ENCODE peak calls at places on chromosomes 2 and 18, in eight cellular contexts. One of them, this sample, is unnamed. For H3K27me3, the result is how much of the 10 kb centered on the place peaks cover.

GRCh38 chr2:84906900-84907714 is 1.7 kb downstream of the TMSB10 start:
- DNase-seq in spleen: peak
- DNase-seq in sigmoid colon: peak
- DNase-seq in H1: no peak
- DNase-seq in GM23338: peak
- DNase-seq in endothelial cell of umbilical vein: peak
- DNase-seq in SK-N-SH: peak
- DNase-seq in stomach: no peak
- DNase-seq in this sample: no peak

GRCh38 chr18:5546660-5547059 is 2.9 kb upstream of the EPB41L3 start:
- DNase-seq in spleen: no peak
- DNase-seq in sigmoid colon: no peak
- DNase-seq in H1: no peak
- DNase-seq in GM23338: peak
- DNase-seq in endothelial cell of umbilical vein: peak
- DNase-seq in SK-N-SH: peak
- DNase-seq in stomach: no peak
- DNase-seq in this sample: no peak

GRCh38 chr2:36456227-36456788 is 100.7 kb downstream of the CRIM1 start:
- DNase-seq in spleen: peak
- DNase-seq in sigmoid colon: peak
- DNase-seq in H1: no peak
- DNase-seq in GM23338: no peak
- DNase-seq in endothelial cell of umbilical vein: peak
- DNase-seq in SK-N-SH: peak
- DNase-seq in stomach: peak
- DNase-seq in this sample: no peak

GRCh38 chr2:160427629-160428424 is 65.8 kb downstream of the RBMS1 start:
- DNase-seq in spleen: peak
- DNase-seq in sigmoid colon: no peak
- DNase-seq in H1: no peak
- DNase-seq in GM23338: no peak
- DNase-seq in endothelial cell of umbilical vein: peak
- DNase-seq in SK-N-SH: no peak
- DNase-seq in stomach: no peak
- DNase-seq in this sample: no peak

GRCh38 chr2:240077442-240077841 is 24.1 kb upstream of the OR6B3 start:
- DNase-seq in spleen: no peak
- DNase-seq in sigmoid colon: no peak
- DNase-seq in H1: no peak
- DNase-seq in GM23338: no peak
- DNase-seq in endothelial cell of umbilical vein: no peak
- DNase-seq in SK-N-SH: no peak
- DNase-seq in stomach: no peak
- DNase-seq in this sample: no peak

GRCh38 chr18:62863629-62864028 is 148.3 kb downstream of the PHLPP1 start:
- DNase-seq in spleen: no peak
- DNase-seq in sigmoid colon: no peak
- DNase-seq in H1: no peak
- DNase-seq in GM23338: no peak
- DNase-seq in endothelial cell of umbilical vein: peak
- DNase-seq in SK-N-SH: no peak
- DNase-seq in stomach: no peak
- DNase-seq in this sample: no peak

GRCh38 chr2:68027959-68028358 is 34.8 kb downstream of the C1D start:
- DNase-seq in spleen: no peak
- DNase-seq in sigmoid colon: no peak
- DNase-seq in H1: no peak
- DNase-seq in GM23338: no peak
- DNase-seq in endothelial cell of umbilical vein: no peak
- DNase-seq in SK-N-SH: no peak
- DNase-seq in stomach: no peak
- DNase-seq in this sample: no peak

GRCh38 chr2:85794038-85794441 is 40.2 kb downstream of the ATOH8 start:
- DNase-seq in spleen: no peak
- DNase-seq in sigmoid colon: no peak
- DNase-seq in H1: no peak
- DNase-seq in GM23338: no peak
- DNase-seq in endothelial cell of umbilical vein: no peak
- DNase-seq in SK-N-SH: no peak
- DNase-seq in stomach: no peak
- DNase-seq in this sample: no peak

GRCh38 chr2:28583899-28584553 is 88.2 kb downstream of the PLB1 start:
- DNase-seq in spleen: no peak
- DNase-seq in sigmoid colon: peak
- DNase-seq in H1: no peak
- DNase-seq in GM23338: no peak
- DNase-seq in endothelial cell of umbilical vein: peak
- DNase-seq in SK-N-SH: no peak
- DNase-seq in stomach: peak
- DNase-seq in this sample: no peak

GRCh38 chr2:142989276-142990204 is 112.1 kb downstream of the KYNU start:
- DNase-seq in spleen: no peak
- DNase-seq in sigmoid colon: no peak
- DNase-seq in H1: no peak
- DNase-seq in GM23338: peak
- DNase-seq in endothelial cell of umbilical vein: peak
- DNase-seq in SK-N-SH: no peak
- DNase-seq in stomach: no peak
- DNase-seq in this sample: no peak

GRCh38 chr2:207879536-207879935 is 109.8 kb upstream of the FZD5 start:
- DNase-seq in spleen: no peak
- DNase-seq in sigmoid colon: no peak
- DNase-seq in H1: no peak
- DNase-seq in GM23338: no peak
- DNase-seq in endothelial cell of umbilical vein: peak
- DNase-seq in SK-N-SH: no peak
- DNase-seq in stomach: no peak
- DNase-seq in this sample: no peak

GRCh38 chr18:22168360-22168921 is 948 bp upstream of the GATA6 start:
- DNase-seq in spleen: no peak
- DNase-seq in sigmoid colon: no peak
- DNase-seq in H1: peak
- DNase-seq in GM23338: peak
- DNase-seq in endothelial cell of umbilical vein: peak
- DNase-seq in SK-N-SH: peak
- DNase-seq in stomach: peak
- DNase-seq in this sample: no peak

GRCh38 chr2:223576873-223577272 is 25.3 kb downstream of the SCG2 start:
- DNase-seq in spleen: no peak
- DNase-seq in sigmoid colon: no peak
- DNase-seq in H1: no peak
- DNase-seq in GM23338: no peak
- DNase-seq in endothelial cell of umbilical vein: no peak
- DNase-seq in SK-N-SH: no peak
- DNase-seq in stomach: no peak
- DNase-seq in this sample: no peak

GRCh38 chr2:235268535-235268934 is 225.3 kb upstream of the AGAP1 start:
- DNase-seq in spleen: no peak
- DNase-seq in sigmoid colon: no peak
- DNase-seq in H1: no peak
- DNase-seq in GM23338: peak
- DNase-seq in endothelial cell of umbilical vein: peak
- DNase-seq in SK-N-SH: no peak
- DNase-seq in stomach: no peak
- DNase-seq in this sample: no peak

GRCh38 chr2:226712941-226713340 is 86.7 kb downstream of the IRS1 start:
- DNase-seq in spleen: no peak
- DNase-seq in sigmoid colon: no peak
- DNase-seq in H1: no peak
- DNase-seq in GM23338: no peak
- DNase-seq in endothelial cell of umbilical vein: no peak
- DNase-seq in SK-N-SH: no peak
- DNase-seq in stomach: no peak
- DNase-seq in this sample: no peak

GRCh38 chr18:47605093-47605492 is 325.4 kb downstream of the SMAD2 start:
- DNase-seq in spleen: no peak
- DNase-seq in sigmoid colon: no peak
- DNase-seq in H1: no peak
- DNase-seq in GM23338: no peak
- DNase-seq in endothelial cell of umbilical vein: no peak
- DNase-seq in SK-N-SH: no peak
- DNase-seq in stomach: no peak
- DNase-seq in this sample: no peak
- H3K27me3 ChIP-seq in spleen: under half
- H3K27me3 ChIP-seq in sigmoid colon: under half
- H3K27me3 ChIP-seq in H1: under half
- H3K27me3 ChIP-seq in GM23338: under half
- H3K27me3 ChIP-seq in endothelial cell of umbilical vein: under half
- H3K27me3 ChIP-seq in SK-N-SH: under half
- H3K27me3 ChIP-seq in stomach: under half
- H3K27me3 ChIP-seq in this sample: under half

GRCh38 chr2:70901235-70902066 is 34.2 kb upstream of the ATP6V1B1 start:
- DNase-seq in spleen: peak
- DNase-seq in sigmoid colon: no peak
- DNase-seq in H1: peak
- DNase-seq in GM23338: peak
- DNase-seq in endothelial cell of umbilical vein: peak
- DNase-seq in SK-N-SH: peak
- DNase-seq in stomach: no peak
- DNase-seq in this sample: no peak

GRCh38 chr2:70903641-70904340 is 31.9 kb upstream of the ATP6V1B1 start:
- DNase-seq in spleen: no peak
- DNase-seq in sigmoid colon: no peak
- DNase-seq in H1: peak
- DNase-seq in GM23338: peak
- DNase-seq in endothelial cell of umbilical vein: no peak
- DNase-seq in SK-N-SH: no peak
- DNase-seq in stomach: no peak
- DNase-seq in this sample: no peak

GRCh38 chr2:70903171-70903570 is 32.5 kb upstream of the ATP6V1B1 start:
- DNase-seq in spleen: no peak
- DNase-seq in sigmoid colon: no peak
- DNase-seq in H1: no peak
- DNase-seq in GM23338: no peak
- DNase-seq in endothelial cell of umbilical vein: no peak
- DNase-seq in SK-N-SH: no peak
- DNase-seq in stomach: no peak
- DNase-seq in this sample: no peak

GRCh38 chr2:70902067-70902442 is 33.6 kb upstream of the ATP6V1B1 start:
- DNase-seq in spleen: no peak
- DNase-seq in sigmoid colon: no peak
- DNase-seq in H1: no peak
- DNase-seq in GM23338: no peak
- DNase-seq in endothelial cell of umbilical vein: no peak
- DNase-seq in SK-N-SH: peak
- DNase-seq in stomach: no peak
- DNase-seq in this sample: no peak

DNA sequence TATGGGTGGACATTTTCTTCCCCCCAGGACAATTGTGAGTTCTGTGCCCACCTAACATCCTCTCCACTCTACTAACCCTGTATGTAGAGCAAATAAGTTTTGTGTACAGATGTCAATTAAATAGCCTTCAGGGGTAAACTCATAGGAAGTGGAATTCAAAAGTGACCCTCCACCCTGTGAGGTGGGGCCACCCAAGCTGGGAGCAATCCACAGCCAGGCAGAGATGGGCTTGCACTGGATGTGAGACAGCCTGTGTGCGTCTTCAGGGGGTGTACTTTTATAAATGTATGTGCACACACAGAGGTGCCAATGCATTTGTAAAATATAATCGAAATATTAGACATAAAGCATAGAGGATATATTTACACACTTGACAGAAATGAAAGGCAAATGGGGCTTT is 33.1 kb upstream of the ATP6V1B1 start:
- DNase-seq in spleen: no peak
- DNase-seq in sigmoid colon: no peak
- DNase-seq in H1: no peak
- DNase-seq in GM23338: no peak
- DNase-seq in endothelial cell of umbilical vein: no peak
- DNase-seq in SK-N-SH: no peak
- DNase-seq in stomach: no peak
- DNase-seq in this sample: no peak
- H3K4me3 ChIP-seq in spleen: no peak
- H3K4me3 ChIP-seq in sigmoid colon: no peak
- H3K4me3 ChIP-seq in H1: peak
- H3K4me3 ChIP-seq in GM23338: no peak
- H3K4me3 ChIP-seq in endothelial cell of umbilical vein: no peak
- H3K4me3 ChIP-seq in SK-N-SH: no peak
- H3K4me3 ChIP-seq in stomach: no peak
- H3K4me3 ChIP-seq in this sample: no peak

GRCh38 chr2:26424211-26424610 is 22.5 kb downstream of the DRC1 start:
- DNase-seq in spleen: no peak
- DNase-seq in sigmoid colon: no peak
- DNase-seq in H1: peak
- DNase-seq in GM23338: no peak
- DNase-seq in endothelial cell of umbilical vein: no peak
- DNase-seq in SK-N-SH: no peak
- DNase-seq in stomach: no peak
- DNase-seq in this sample: no peak

GRCh38 chr2:26421961-26422360 is 20.2 kb downstream of the DRC1 start:
- DNase-seq in spleen: no peak
- DNase-seq in sigmoid colon: no peak
- DNase-seq in H1: no peak
- DNase-seq in GM23338: no peak
- DNase-seq in endothelial cell of umbilical vein: no peak
- DNase-seq in SK-N-SH: no peak
- DNase-seq in stomach: no peak
- DNase-seq in this sample: no peak

GRCh38 chr2:26423750-26424149 is 22.0 kb downstream of the DRC1 start:
- DNase-seq in spleen: no peak
- DNase-seq in sigmoid colon: no peak
- DNase-seq in H1: no peak
- DNase-seq in GM23338: no peak
- DNase-seq in endothelial cell of umbilical vein: no peak
- DNase-seq in SK-N-SH: no peak
- DNase-seq in stomach: no peak
- DNase-seq in this sample: no peak

DNA sequence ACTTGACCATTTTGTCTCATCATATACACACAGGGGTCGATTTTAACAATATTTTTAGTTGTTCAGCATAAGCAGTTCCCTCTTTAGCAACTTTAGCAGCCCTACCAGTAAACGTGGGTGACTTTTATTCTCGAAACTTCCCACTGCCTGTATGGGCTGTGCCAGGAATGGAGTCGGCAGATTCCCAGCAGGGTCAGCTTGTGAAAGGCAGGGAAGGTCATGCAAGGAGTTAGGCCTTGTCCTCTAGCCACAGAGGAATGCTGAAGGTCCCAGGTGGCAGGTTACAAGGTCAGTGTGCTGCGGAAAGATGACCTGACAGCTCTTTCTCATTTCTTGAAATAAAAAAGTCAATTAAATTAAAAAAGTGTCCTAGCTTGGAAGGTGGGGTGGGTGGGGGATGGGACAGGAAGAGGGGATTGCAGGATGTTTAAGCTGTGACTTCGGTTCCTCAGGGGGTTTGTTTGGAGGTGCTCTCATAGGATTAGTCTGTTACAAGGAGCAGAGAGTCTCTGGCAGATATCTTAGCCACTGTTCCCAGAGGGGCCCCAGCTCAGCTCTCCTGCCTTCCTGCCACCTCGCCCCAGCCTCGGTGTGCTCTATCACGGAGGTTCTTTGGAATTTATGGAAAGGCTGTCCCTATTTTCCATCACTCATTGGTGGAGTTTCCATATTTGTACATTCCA is 21.4 kb downstream of the DRC1 start:
- DNase-seq in spleen: no peak
- DNase-seq in sigmoid colon: no peak
- DNase-seq in H1: peak
- DNase-seq in GM23338: peak
- DNase-seq in endothelial cell of umbilical vein: no peak
- DNase-seq in SK-N-SH: no peak
- DNase-seq in stomach: no peak
- DNase-seq in this sample: no peak
- TF ChIP-seq POLR2AphosphoS5 in spleen: no peak
- TF ChIP-seq POLR2AphosphoS5 in sigmoid colon: no peak
- TF ChIP-seq POLR2AphosphoS5 in H1: no peak
- TF ChIP-seq POLR2AphosphoS5 in GM23338: no peak
- TF ChIP-seq POLR2AphosphoS5 in endothelial cell of umbilical vein: no peak
- TF ChIP-seq POLR2AphosphoS5 in SK-N-SH: no peak
- TF ChIP-seq POLR2AphosphoS5 in stomach: no peak
- TF ChIP-seq POLR2AphosphoS5 in this sample: no peak

GRCh38 chr2:887639-888038 is 63.0 kb upstream of the SNTG2 start:
- DNase-seq in spleen: no peak
- DNase-seq in sigmoid colon: no peak
- DNase-seq in H1: peak
- DNase-seq in GM23338: peak
- DNase-seq in endothelial cell of umbilical vein: no peak
- DNase-seq in SK-N-SH: no peak
- DNase-seq in stomach: no peak
- DNase-seq in this sample: no peak
- H3K27me3 ChIP-seq in spleen: under half
- H3K27me3 ChIP-seq in sigmoid colon: under half
- H3K27me3 ChIP-seq in H1: under half
- H3K27me3 ChIP-seq in GM23338: under half
- H3K27me3 ChIP-seq in endothelial cell of umbilical vein: under half
- H3K27me3 ChIP-seq in SK-N-SH: under half
- H3K27me3 ChIP-seq in stomach: under half
- H3K27me3 ChIP-seq in this sample: under half

This sample was measured in prostate gland.